ENCODE peak calls at places on chromosome 11, in eight cellular contexts. W is astrocyte; C is colonic mucosa; T is tibial artery; N is neural progenitor cell; V is CD8-positive, alpha-beta T cell; Q is hepatocyte; P is WERI-Rb-1. Z is an unnamed sample.

GRCh38 chr11:119892311-119892808 is 163.4 kb upstream of the NECTIN1 start:
- DNase-seq in W (no peak), C (no peak), T (no peak), N (peak), V (no peak), Q (no peak), P (peak), Z (no peak)

GRCh38 chr11:119339581-119340334 is 925 bp downstream of the C1QTNF5 start:
- DNase-seq in W (no peak), C (peak), T (peak), N (peak), V (no peak), Q (peak), P (peak), Z (no peak)

GRCh38 chr11:80083561-80083960 is 642.7 kb upstream of the TENM4 start:
- DNase-seq in W (no peak), C (no peak), T (no peak), N (no peak), V (no peak), Q (peak), P (no peak), Z (peak)

GRCh38 chr11:8426076-8426475 is 162.4 kb upstream of the LMO1 start:
- DNase-seq in W (no peak), C (no peak), T (no peak), N (no peak), V (no peak), Q (no peak), P (no peak), Z (no peak)

GRCh38 chr11:12727556-12728070 is 53.4 kb downstream of the TEAD1 start:
- DNase-seq in W (peak), C (no peak), T (no peak), N (no peak), V (no peak), Q (no peak), P (no peak), Z (no peak)

GRCh38 chr11:114598461-114598860 is 2.9 kb upstream of the NXPE4 start:
- DNase-seq in W (no peak), C (peak), T (no peak), N (no peak), V (no peak), Q (no peak), P (no peak), Z (no peak)

GRCh38 chr11:46676436-46677158 is 23.8 kb downstream of the ARHGAP1 start:
- DNase-seq in W (no peak), C (no peak), T (no peak), N (no peak), V (no peak), Q (no peak), P (no peak), Z (no peak)

GRCh38 chr11:9701799-9702198 is 37.9 kb downstream of the SWAP70 start:
- DNase-seq in W (no peak), C (no peak), T (no peak), N (no peak), V (no peak), Q (no peak), P (no peak), Z (no peak)

GRCh38 chr11:27693398-27693797 is 6.9 kb downstream of the BDNF start:
- DNase-seq in W (peak), C (no peak), T (no peak), N (no peak), V (no peak), Q (no peak), P (no peak), Z (no peak)

GRCh38 chr11:15714641-15715399 is 600.1 kb downstream of the INSC start:
- DNase-seq in W (no peak), C (no peak), T (no peak), N (no peak), V (no peak), Q (no peak), P (no peak), Z (no peak)

GRCh38 chr11:113134605-113135004 is 173.4 kb downstream of the NCAM1 start:
- DNase-seq in W (no peak), C (no peak), T (no peak), N (no peak), V (no peak), Q (no peak), P (no peak), Z (no peak)

GRCh38 chr11:91394073-91394717 is 830.4 kb upstream of the FAT3 start:
- DNase-seq in W (no peak), C (no peak), T (no peak), N (no peak), V (no peak), Q (peak), P (no peak), Z (no peak)

GRCh38 chr11:34630544-34630943 is 9.7 kb downstream of the EHF start:
- DNase-seq in W (no peak), C (no peak), T (no peak), N (no peak), V (no peak), Q (no peak), P (no peak), Z (no peak)

GRCh38 chr11:71200761-71201160 is 51.6 kb downstream of the SHANK2 start:
- DNase-seq in W (no peak), C (no peak), T (no peak), N (no peak), V (no peak), Q (no peak), P (no peak), Z (no peak)

GRCh38 chr11:122843281-122844150 is 5.2 kb downstream of the CRTAM start:
- DNase-seq in W (no peak), C (no peak), T (no peak), N (no peak), V (peak), Q (peak), P (peak), Z (no peak)

GRCh38 chr11:130416906-130417305 is 11.5 kb downstream of the ADAMTS8 start:
- DNase-seq in W (no peak), C (no peak), T (no peak), N (no peak), V (no peak), Q (no peak), P (no peak), Z (no peak)

DNA sequence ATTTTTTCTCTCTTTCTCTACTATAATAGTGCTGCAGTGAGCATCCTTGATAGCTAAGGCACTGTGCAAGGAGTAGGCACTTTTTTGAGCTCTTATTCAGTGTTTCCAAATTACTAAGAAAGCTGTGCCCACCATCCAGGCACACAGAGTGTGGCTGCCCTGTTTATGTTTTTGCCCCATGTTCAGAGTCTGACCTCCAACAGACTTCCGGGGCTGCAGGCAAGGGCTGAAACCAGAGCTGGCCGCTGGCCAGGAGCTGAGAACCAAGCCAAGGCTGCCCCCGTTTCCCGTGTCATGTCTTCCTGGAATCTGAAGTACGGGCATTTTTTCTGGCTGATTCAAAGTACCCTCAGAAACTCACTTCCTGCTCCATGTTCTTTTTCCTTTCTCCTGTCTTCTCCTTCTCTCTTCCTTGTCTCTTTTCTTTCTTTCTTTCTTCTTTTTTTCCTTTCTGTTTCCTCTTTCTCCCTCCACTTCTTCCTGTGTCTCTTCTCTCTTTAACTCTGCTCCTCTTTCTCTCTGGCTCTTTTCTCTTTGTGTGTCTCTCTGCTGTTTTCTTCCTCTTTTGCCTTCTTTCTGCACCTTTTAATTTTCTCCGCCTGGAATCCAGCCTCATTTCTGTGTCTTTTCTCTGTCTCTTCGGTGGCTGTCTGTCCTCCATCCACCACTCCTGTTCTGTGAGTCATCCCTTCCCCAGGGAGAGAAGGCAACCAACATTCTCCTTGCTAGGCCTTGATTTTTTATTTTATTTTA is 17.0 kb upstream of the KCTD14 start:
- DNase-seq in W (peak), C (peak), T (peak), N (no peak), V (peak), Q (peak), P (no peak), Z (peak)
- H3K27ac ChIP-seq in W (peak), C (peak), T (peak), N (no peak), V (no peak), Q (peak), P (no peak), Z (peak)

GRCh38 chr11:133157180-133157579 is 375.1 kb downstream of the OPCML start:
- DNase-seq in W (no peak), C (no peak), T (no peak), N (peak), V (no peak), Q (no peak), P (peak), Z (no peak)
- TF ChIP-seq CTCF in W (no peak), C (no peak), T (no peak), N (peak), V (no peak), Q (peak), P (peak), Z (no peak)

GRCh38 chr11:125166347-125166841 is 1.8 kb downstream of the PKNOX2 start:
- DNase-seq in W (no peak), C (no peak), T (peak), N (peak), V (no peak), Q (no peak), P (no peak), Z (no peak)
- H3K27ac ChIP-seq in W (peak), C (peak), T (peak), N (no peak), V (no peak), Q (peak), P (peak), Z (no peak)

GRCh38 chr11:86632499-86633269 is 39.7 kb downstream of the ME3 start:
- DNase-seq in W (peak), C (no peak), T (peak), N (peak), V (no peak), Q (peak), P (no peak), Z (peak)
- TF ChIP-seq CTCF in W (no peak), C (no peak), T (peak), N (peak), V (no peak), Q (peak), P (peak), Z (no peak)

DNA sequence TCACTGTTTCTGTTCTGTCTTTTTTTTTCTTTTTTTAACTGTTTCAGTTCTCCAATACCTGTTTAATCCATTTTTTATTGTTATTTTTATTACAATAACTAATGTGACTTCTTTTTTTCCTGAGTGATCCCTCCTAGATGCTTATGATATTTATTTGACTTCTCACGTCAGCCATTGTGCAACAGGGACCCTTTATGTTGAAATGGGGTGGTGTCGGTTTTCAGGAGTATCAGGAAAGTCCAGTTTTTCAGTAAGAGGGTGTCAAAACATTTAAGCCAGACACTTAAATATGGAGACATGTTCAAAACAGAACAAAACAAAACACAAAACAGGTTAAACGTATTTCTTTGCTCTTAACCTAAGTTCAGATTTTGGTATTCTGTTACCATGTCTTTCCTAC is 418.8 kb downstream of the DYNC2H1 start:
- DNase-seq in W (no peak), C (no peak), T (no peak), N (no peak), V (no peak), Q (no peak), P (no peak), Z (no peak)
- H3K27ac ChIP-seq in W (no peak), C (no peak), T (no peak), N (no peak), V (no peak), Q (no peak), P (no peak), Z (no peak)

Z was measured in RWPE1.